ENCODE peak calls at places on chromosomes 11 and 22, in five cellular contexts. One of them, this sample, is unnamed.

GRCh38 chr22:45246060-45246985 is 5.6 kb upstream of the KIAA0930 start:
- DNase-seq in HCT116: peak
- DNase-seq in IMR-90: peak
- DNase-seq in MM.1S: no peak
- DNase-seq in GM23338: no peak
- DNase-seq in this sample: no peak

GRCh38 chr22:46054091-46054877 is 77.3 kb upstream of the WNT7B start:
- DNase-seq in MM.1S: peak
- DNase-seq in HCT116: no peak
- DNase-seq in GM23338: no peak
- DNase-seq in IMR-90: peak
- DNase-seq in this sample: peak

GRCh38 chr22:47044722-47045545 is 282.5 kb downstream of the TBC1D22A start:
- DNase-seq in HCT116: no peak
- DNase-seq in MM.1S: no peak
- DNase-seq in IMR-90: no peak
- DNase-seq in GM23338: no peak
- DNase-seq in this sample: no peak

GRCh38 chr22:45905326-45905923 is 71.5 kb downstream of the WNT7B start:
- DNase-seq in MM.1S: no peak
- DNase-seq in GM23338: no peak
- DNase-seq in HCT116: no peak
- DNase-seq in IMR-90: no peak
- DNase-seq in this sample: no peak

GRCh38 chr11:70641366-70641765 is 243.0 kb downstream of the CTTN start:
- DNase-seq in GM23338: no peak
- DNase-seq in HCT116: no peak
- DNase-seq in MM.1S: no peak
- DNase-seq in IMR-90: no peak
- DNase-seq in this sample: no peak

GRCh38 chr11:125494987-125495725 is 909 bp downstream of the FEZ1 start:
- DNase-seq in IMR-90: peak
- DNase-seq in HCT116: no peak
- DNase-seq in GM23338: peak
- DNase-seq in MM.1S: no peak
- DNase-seq in this sample: no peak

GRCh38 chr22:23163665-23164064 is 16.6 kb upstream of the BCR start:
- DNase-seq in MM.1S: no peak
- DNase-seq in HCT116: no peak
- DNase-seq in IMR-90: no peak
- DNase-seq in GM23338: no peak
- DNase-seq in this sample: no peak

GRCh38 chr11:110186456-110186855 is 93.3 kb downstream of the ZC3H12C start:
- DNase-seq in IMR-90: no peak
- DNase-seq in GM23338: no peak
- DNase-seq in MM.1S: no peak
- DNase-seq in HCT116: no peak
- DNase-seq in this sample: no peak

GRCh38 chr11:131632971-131633370 is 262.6 kb downstream of the NTM start:
- DNase-seq in IMR-90: no peak
- DNase-seq in GM23338: no peak
- DNase-seq in MM.1S: no peak
- DNase-seq in HCT116: no peak
- DNase-seq in this sample: no peak

GRCh38 chr22:39414886-39415285 is 15.3 kb downstream of the TAB1 start:
- DNase-seq in HCT116: no peak
- DNase-seq in GM23338: no peak
- DNase-seq in IMR-90: no peak
- DNase-seq in MM.1S: no peak
- DNase-seq in this sample: no peak

GRCh38 chr11:62770778-62771143 is 435 bp upstream of the TAF6L start:
- DNase-seq in MM.1S: no peak
- DNase-seq in HCT116: no peak
- DNase-seq in GM23338: peak
- DNase-seq in IMR-90: no peak
- DNase-seq in this sample: no peak

GRCh38 chr22:42134033-42135020 is 3.7 kb upstream of the CYP2D6 start:
- DNase-seq in MM.1S: no peak
- DNase-seq in IMR-90: no peak
- DNase-seq in GM23338: no peak
- DNase-seq in HCT116: no peak
- DNase-seq in this sample: no peak

GRCh38 chr22:35072939-35073338 is 7.0 kb downstream of the ISX start:
- DNase-seq in MM.1S: no peak
- DNase-seq in IMR-90: peak
- DNase-seq in GM23338: no peak
- DNase-seq in HCT116: no peak
- DNase-seq in this sample: no peak

GRCh38 chr22:18001040-18001893 is 23.1 kb downstream of the MICAL3 start:
- DNase-seq in IMR-90: peak
- DNase-seq in GM23338: peak
- DNase-seq in HCT116: peak
- DNase-seq in MM.1S: peak
- DNase-seq in this sample: peak
- TF ChIP-seq CTCF in IMR-90: peak
- TF ChIP-seq CTCF in GM23338: peak
- TF ChIP-seq CTCF in HCT116: peak
- TF ChIP-seq CTCF in MM.1S: peak
- TF ChIP-seq CTCF in this sample: peak

GRCh38 chr22:50672471-50673230 is at the start of gene SHANK3:
- DNase-seq in IMR-90: no peak
- DNase-seq in GM23338: peak
- DNase-seq in HCT116: no peak
- DNase-seq in MM.1S: no peak
- DNase-seq in this sample: no peak
- H2AFZ ChIP-seq in IMR-90: no peak
- H2AFZ ChIP-seq in GM23338: no peak
- H2AFZ ChIP-seq in HCT116: no peak
- H2AFZ ChIP-seq in MM.1S: no peak
- H2AFZ ChIP-seq in this sample: no peak

DNA sequence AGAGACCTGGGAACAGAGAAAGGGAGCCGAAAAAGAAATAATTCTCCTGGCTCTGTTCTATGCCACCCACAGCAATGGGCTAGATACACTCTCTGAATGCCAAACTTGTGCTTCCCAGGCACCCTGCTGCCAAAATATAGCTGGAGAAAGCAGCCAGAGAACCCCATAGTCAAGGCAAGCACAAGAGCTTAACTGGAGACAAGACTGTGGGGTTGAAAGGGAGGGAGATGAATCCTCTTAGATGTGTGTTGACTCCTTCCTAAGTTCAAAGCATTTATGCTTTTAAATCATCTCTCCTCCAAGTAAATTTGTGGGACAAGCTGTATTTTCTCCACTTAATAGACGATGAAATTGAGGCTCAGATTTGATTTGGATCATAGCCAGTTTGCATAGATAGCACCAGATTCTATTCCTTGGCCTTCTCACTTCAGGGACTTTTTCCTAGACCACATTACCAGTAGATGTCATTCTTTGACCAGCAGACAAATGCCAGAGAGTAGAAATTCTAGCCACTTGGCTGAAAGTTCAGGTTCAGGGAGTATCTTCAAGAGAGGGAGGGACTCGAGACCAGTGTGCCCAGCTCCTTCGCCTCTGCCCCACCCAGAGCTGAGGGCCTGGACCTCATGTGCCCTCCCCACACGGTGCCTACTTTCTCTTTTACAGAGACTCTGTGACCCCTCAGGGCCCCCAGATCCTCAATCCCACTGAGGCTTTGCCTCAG is 16.6 kb upstream of the ETS1 start:
- DNase-seq in HCT116: no peak
- DNase-seq in GM23338: no peak
- DNase-seq in IMR-90: no peak
- DNase-seq in MM.1S: peak
- DNase-seq in this sample: no peak
- H3K4me2 ChIP-seq in HCT116: no peak
- H3K4me2 ChIP-seq in GM23338: no peak
- H3K4me2 ChIP-seq in IMR-90: no peak
- H3K4me2 ChIP-seq in MM.1S: no peak
- H3K4me2 ChIP-seq in this sample: no peak

DNA sequence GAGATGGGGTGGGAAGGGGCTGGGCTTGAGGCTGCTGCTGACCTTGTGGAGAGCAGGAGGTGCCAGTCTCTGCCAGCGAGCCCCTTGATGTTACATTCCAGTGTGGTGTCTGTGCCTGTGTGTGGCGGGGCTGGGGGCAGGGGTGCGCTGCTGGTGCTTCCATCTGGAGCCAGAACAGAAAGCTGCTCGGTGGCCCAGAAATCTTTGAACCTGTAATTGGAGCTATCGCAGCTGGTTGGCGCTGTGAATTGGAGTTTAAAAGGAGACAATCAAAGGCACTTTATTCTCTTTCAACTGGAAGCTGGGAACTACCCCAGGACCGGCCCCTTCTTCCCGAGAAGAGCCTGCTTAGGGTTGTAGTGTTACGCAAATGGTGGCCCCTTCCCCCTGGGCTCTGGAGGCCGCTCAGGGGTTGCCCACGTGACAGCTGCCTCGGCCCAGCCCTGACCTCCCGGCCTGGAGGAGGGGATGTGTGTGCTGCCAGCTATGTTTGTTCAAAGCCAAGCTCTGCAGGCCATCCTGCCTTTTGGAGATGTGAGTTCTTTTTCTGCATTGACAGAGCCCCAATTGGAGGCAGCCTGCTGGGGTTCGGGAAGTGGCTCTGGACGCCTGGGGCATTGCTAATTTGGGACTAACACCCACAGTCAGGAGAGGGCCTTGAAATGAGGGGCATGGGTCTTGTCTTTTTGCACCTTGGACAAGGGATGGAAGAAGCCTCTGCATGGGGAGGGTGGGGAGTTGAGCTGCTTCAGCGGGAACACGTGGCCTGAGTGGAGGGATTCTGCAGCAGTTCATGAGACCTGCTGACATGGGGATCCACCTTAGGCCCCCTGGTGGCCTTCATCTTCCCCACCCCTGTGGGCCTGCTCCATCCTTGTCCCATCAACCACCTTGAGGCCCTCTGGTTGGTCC is 14.0 kb upstream of the ARSA start:
- DNase-seq in MM.1S: no peak
- DNase-seq in IMR-90: peak
- DNase-seq in HCT116: no peak
- DNase-seq in GM23338: peak
- DNase-seq in this sample: no peak
- TF ChIP-seq CTCF in MM.1S: peak
- TF ChIP-seq CTCF in IMR-90: peak
- TF ChIP-seq CTCF in HCT116: no peak
- TF ChIP-seq CTCF in GM23338: peak
- TF ChIP-seq CTCF in this sample: peak

GRCh38 chr11:120569903-120570302 is 58.4 kb downstream of the GRIK4 start:
- DNase-seq in MM.1S: no peak
- DNase-seq in GM23338: peak
- DNase-seq in IMR-90: no peak
- DNase-seq in HCT116: no peak
- DNase-seq in this sample: no peak
- H2AFZ ChIP-seq in MM.1S: no peak
- H2AFZ ChIP-seq in GM23338: no peak
- H2AFZ ChIP-seq in IMR-90: no peak
- H2AFZ ChIP-seq in HCT116: no peak
- H2AFZ ChIP-seq in this sample: no peak

DNA sequence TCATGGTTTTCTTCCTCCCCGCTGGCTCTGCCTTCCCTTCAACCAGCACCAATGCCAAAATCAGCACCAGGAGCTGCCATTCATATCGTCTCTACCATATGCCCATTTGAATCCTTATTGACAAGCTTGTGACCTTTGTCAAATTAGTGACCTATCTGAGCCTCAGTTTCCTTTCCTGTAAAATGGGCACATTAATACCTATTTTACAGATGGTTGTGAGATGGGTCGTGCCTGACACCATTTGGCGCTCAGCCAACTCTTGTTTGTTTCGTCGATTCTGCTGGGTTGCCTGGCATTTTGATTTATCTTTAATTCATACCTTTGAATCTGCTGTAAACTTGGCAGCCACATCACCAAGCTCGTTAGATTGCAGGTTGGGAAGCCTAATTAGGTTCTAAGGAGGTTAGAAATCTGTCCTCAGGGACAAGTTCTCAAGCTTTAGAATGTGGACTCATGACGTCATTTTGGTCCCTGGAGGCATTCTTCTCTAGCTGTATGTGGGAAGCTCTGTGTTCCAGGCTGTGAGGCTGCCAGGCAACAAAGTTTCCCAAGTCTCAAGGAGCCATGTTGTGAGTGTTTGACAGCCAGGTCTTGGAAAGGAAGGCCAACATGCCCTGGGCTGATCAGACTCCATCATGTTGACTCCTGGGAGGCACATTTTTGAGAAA is 61.0 kb downstream of the RPS6KA4 start:
- DNase-seq in GM23338: no peak
- DNase-seq in MM.1S: no peak
- DNase-seq in HCT116: no peak
- DNase-seq in IMR-90: no peak
- DNase-seq in this sample: no peak
- H3K4me2 ChIP-seq in GM23338: no peak
- H3K4me2 ChIP-seq in MM.1S: no peak
- H3K4me2 ChIP-seq in HCT116: no peak
- H3K4me2 ChIP-seq in IMR-90: no peak
- H3K4me2 ChIP-seq in this sample: no peak

GRCh38 chr11:112759418-112759817 is 201.8 kb upstream of the NCAM1 start:
- DNase-seq in IMR-90: no peak
- DNase-seq in MM.1S: no peak
- DNase-seq in HCT116: no peak
- DNase-seq in GM23338: no peak
- DNase-seq in this sample: no peak

GRCh38 chr11:112752563-112752962 is 208.7 kb upstream of the NCAM1 start:
- DNase-seq in HCT116: no peak
- DNase-seq in GM23338: no peak
- DNase-seq in MM.1S: no peak
- DNase-seq in IMR-90: no peak
- DNase-seq in this sample: no peak

GRCh38 chr11:112753706-112754105 is 207.5 kb upstream of the NCAM1 start:
- DNase-seq in IMR-90: no peak
- DNase-seq in HCT116: no peak
- DNase-seq in GM23338: no peak
- DNase-seq in MM.1S: no peak
- DNase-seq in this sample: no peak

GRCh38 chr11:112760378-112761060 is 200.7 kb upstream of the NCAM1 start:
- DNase-seq in MM.1S: no peak
- DNase-seq in IMR-90: no peak
- DNase-seq in HCT116: no peak
- DNase-seq in GM23338: no peak
- DNase-seq in this sample: no peak

GRCh38 chr11:112756166-112756565 is 205.1 kb upstream of the NCAM1 start:
- DNase-seq in IMR-90: no peak
- DNase-seq in GM23338: no peak
- DNase-seq in HCT116: no peak
- DNase-seq in MM.1S: no peak
- DNase-seq in this sample: no peak
- TF ChIP-seq CTCF in IMR-90: no peak
- TF ChIP-seq CTCF in GM23338: no peak
- TF ChIP-seq CTCF in HCT116: no peak
- TF ChIP-seq CTCF in MM.1S: no peak
- TF ChIP-seq CTCF in this sample: no peak

DNA sequence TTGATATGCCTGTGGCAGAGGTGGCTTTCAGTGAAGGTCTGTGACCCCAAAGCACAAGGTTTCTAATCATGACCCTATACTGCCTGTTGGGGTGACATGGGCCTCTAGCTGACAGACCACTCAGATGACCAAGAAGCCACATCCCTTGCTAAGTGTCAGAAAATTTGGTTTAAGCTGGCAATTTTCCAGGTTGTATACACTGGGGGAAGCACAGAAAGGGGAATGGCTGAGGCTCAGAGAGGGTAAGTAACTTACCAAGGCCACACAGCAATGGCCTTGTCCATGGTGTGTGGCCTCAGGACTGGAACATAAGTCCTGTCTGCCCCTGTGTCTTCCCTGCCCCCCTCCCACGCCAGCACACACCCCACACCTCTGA is 66.9 kb upstream of the PRDM11 start:
- DNase-seq in GM23338: no peak
- DNase-seq in HCT116: no peak
- DNase-seq in MM.1S: no peak
- DNase-seq in IMR-90: no peak
- DNase-seq in this sample: no peak
- H2AFZ ChIP-seq in GM23338: no peak
- H2AFZ ChIP-seq in HCT116: no peak
- H2AFZ ChIP-seq in MM.1S: no peak
- H2AFZ ChIP-seq in IMR-90: no peak
- H2AFZ ChIP-seq in this sample: no peak

GRCh38 chr11:122847437-122847836 is 9.1 kb downstream of the CRTAM start:
- DNase-seq in GM23338: no peak
- DNase-seq in IMR-90: no peak
- DNase-seq in MM.1S: no peak
- DNase-seq in HCT116: no peak
- DNase-seq in this sample: no peak
- H3K4me2 ChIP-seq in GM23338: no peak
- H3K4me2 ChIP-seq in IMR-90: no peak
- H3K4me2 ChIP-seq in MM.1S: no peak
- H3K4me2 ChIP-seq in HCT116: no peak
- H3K4me2 ChIP-seq in this sample: no peak

This sample was measured in DND-41.